ENCODE peak calls at places on chromosomes 7 and 10, in eight cellular contexts. G is PC-3, J is GM23338, K is HCT116, Y is MM.1S, H is hepatocyte, L is SK-N-SH, E is OCI-LY7. Q is an unnamed sample.
A peak's percentile ranks its signal among the peaks of the same experiment; 100 is the strongest.

GRCh38 chr10:21078410-21079329 is 181.6 kb upstream of the NEBL start:
- DNase-seq in G (peak; percentile 77), Y (peak; percentile 55), E (peak; percentile 47), K (peak; percentile 58), J (peak; percentile 89), H (peak; percentile 80), L (peak; percentile 63), Q (peak; percentile 88)

GRCh38 chr7:82595176-82595575 is 151.6 kb upstream of the CACNA2D1 start:
- DNase-seq in L (no peak), G (no peak), H (no peak), J (no peak), E (no peak), Y (no peak), K (no peak), Q (no peak)

GRCh38 chr10:77248104-77248503 is 389.5 kb downstream of the KCNMA1 start:
- DNase-seq in E (no peak), G (no peak), J (peak; percentile 71), Y (no peak), K (no peak), H (peak; percentile 19), L (no peak), Q (peak; percentile 31)

GRCh38 chr10:87850742-87851205 is 12.6 kb downstream of the KLLN start:
- DNase-seq in G (peak; percentile 55), K (no peak), Y (peak; percentile 60), L (peak; percentile 57), H (peak; percentile 79), E (peak; percentile 81), J (peak; percentile 89), Q (peak; percentile 82)

GRCh38 chr10:78162867-78163266 is 129.2 kb downstream of the RPS24 start:
- DNase-seq in L (no peak), G (no peak), K (no peak), E (no peak), Y (no peak), J (no peak), H (no peak), Q (no peak)

GRCh38 chr7:55555160-55555559 is 17.1 kb downstream of the VOPP1 start:
- DNase-seq in L (no peak), J (peak; percentile 52), G (no peak), K (no peak), H (no peak), E (no peak), Y (no peak), Q (no peak)

GRCh38 chr7:140640060-140640611 is 477 bp downstream of the DENND2A start:
- DNase-seq in H (peak; percentile 68), G (peak; percentile 38), E (no peak), L (peak; percentile 91), J (peak; percentile 74), K (no peak), Y (no peak), Q (peak; percentile 76)

GRCh38 chr10:132810807-132811700 is 25.1 kb upstream of the NKX6-2 start:
- DNase-seq in E (no peak), H (no peak), L (no peak), J (no peak), G (no peak), Y (no peak), K (no peak), Q (no peak)

GRCh38 chr10:27360581-27361172 is 120.1 kb upstream of the ACBD5 start:
- DNase-seq in J (peak; percentile 79), E (peak; percentile 80), G (peak; percentile 73), H (peak; percentile 85), K (peak; percentile 68), Y (peak; percentile 77), L (peak; percentile 71), Q (peak; percentile 78)

GRCh38 chr7:75776295-75776971 is 4.4 kb upstream of the CCL26 start:
- DNase-seq in E (no peak), K (no peak), L (no peak), G (peak; percentile 94), J (no peak), Y (peak; percentile 12), H (no peak), Q (no peak)

GRCh38 chr10:60203993-60204618 is 185.6 kb downstream of the ANK3 start:
- DNase-seq in K (peak; percentile 12), G (peak; percentile 77), L (peak; percentile 30), E (peak; percentile 44), Y (peak; percentile 28), J (peak; percentile 70), H (peak; percentile 60), Q (peak; percentile 66)

GRCh38 chr7:102431617-102432298 is 1.6 kb upstream of the ORAI2 start:
- DNase-seq in G (peak; percentile 62), J (no peak), L (no peak), K (no peak), H (peak; percentile 41), Y (peak; percentile 88), E (peak; percentile 84), Q (no peak)

GRCh38 chr7:24573554-24574338 is 494 bp downstream of the PALS2 start:
- DNase-seq in K (no peak), E (peak; percentile 70), J (peak; percentile 81), Y (peak; percentile 68), H (peak; percentile 74), G (peak; percentile 40), L (peak; percentile 88), Q (peak; percentile 83)

GRCh38 chr10:108592926-108593325 is 1330.4 kb downstream of the XPNPEP1 start:
- DNase-seq in E (no peak), H (no peak), K (no peak), Y (no peak), J (no peak), G (no peak), L (no peak), Q (no peak)

GRCh38 chr10:113665806-113666354 is 2.0 kb upstream of the NRAP start:
- DNase-seq in L (no peak), E (no peak), J (peak; percentile 25), K (no peak), Y (no peak), G (peak; percentile 69), H (peak; percentile 67), Q (peak; percentile 53)

GRCh38 chr10:3010819-3011422 is 56.4 kb upstream of the PFKP start:
- DNase-seq in E (no peak), L (peak; percentile 65), H (peak; percentile 70), J (no peak), Y (no peak), G (peak; percentile 9), K (no peak), Q (no peak)

GRCh38 chr7:74452748-74453320 is 872 bp upstream of the GTF2IRD1 start:
- DNase-seq in G (no peak), J (no peak), E (no peak), H (peak; percentile 65), L (peak; percentile 83), K (no peak), Y (no peak), Q (no peak)

GRCh38 chr7:121313220-121313792 is 15.5 kb upstream of the WNT16 start:
- DNase-seq in L (no peak), J (no peak), G (peak; percentile 39), K (no peak), H (peak; percentile 30), E (no peak), Y (no peak), Q (no peak)

GRCh38 chr10:23413629-23414089 is 25.2 kb upstream of the OTUD1 start:
- DNase-seq in G (no peak), Y (peak; percentile 37), K (no peak), L (no peak), H (no peak), E (peak; percentile 25), J (no peak), Q (no peak)

GRCh38 chr10:101066890-101067355 is 5.1 kb downstream of the KAZALD1 start:
- DNase-seq in H (peak; percentile 45), J (no peak), G (no peak), Y (no peak), L (peak; percentile 73), K (no peak), E (peak; percentile 11), Q (peak; percentile 55)

GRCh38 chr7:1056006-1056784 is 11.8 kb downstream of the GPR146 start:
- DNase-seq in H (no peak), L (peak; percentile 72), J (no peak), G (no peak), K (no peak), Y (no peak), E (peak; percentile 36), Q (no peak)

GRCh38 chr7:83946801-83947200 is 247.8 kb downstream of the SEMA3A start:
- DNase-seq in J (no peak), Y (no peak), H (no peak), E (no peak), G (no peak), K (no peak), L (no peak), Q (no peak)

GRCh38 chr7:83941300-83941699 is 253.3 kb downstream of the SEMA3A start:
- DNase-seq in Y (no peak), G (peak; percentile 20), J (no peak), E (no peak), H (no peak), K (no peak), L (no peak), Q (no peak)

DNA sequence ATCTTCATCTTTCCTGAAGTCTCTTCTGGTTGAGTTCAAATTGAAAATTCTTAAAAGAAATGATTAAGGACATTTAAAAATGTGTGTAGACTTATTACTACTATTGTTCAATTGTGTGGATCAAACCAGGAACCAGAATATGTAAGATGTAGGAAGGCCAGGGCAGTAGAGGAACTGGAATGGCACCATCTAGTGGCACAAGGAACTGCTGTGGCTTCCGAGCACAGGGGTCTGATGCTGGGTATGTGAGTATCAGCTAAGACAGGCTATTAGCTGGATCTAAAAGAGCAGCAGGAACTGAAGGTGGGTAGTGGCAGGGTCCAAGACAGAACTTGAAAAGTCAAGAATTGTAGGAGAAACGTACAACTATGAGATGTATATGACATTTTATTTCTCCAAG is 247.3 kb downstream of the SEMA3A start:
- DNase-seq in G (peak; percentile 48), K (peak; percentile 19), J (peak; percentile 78), L (peak; percentile 38), E (peak; percentile 24), Y (no peak), H (peak; percentile 10), Q (peak; percentile 57)
- TF ChIP-seq CTCF in G (peak; percentile 78), K (peak; percentile 80), J (peak; percentile 91), L (peak; percentile 61), E (peak; percentile 77), Y (peak; percentile 57), H (peak; percentile 34), Q (peak; percentile 70)

DNA sequence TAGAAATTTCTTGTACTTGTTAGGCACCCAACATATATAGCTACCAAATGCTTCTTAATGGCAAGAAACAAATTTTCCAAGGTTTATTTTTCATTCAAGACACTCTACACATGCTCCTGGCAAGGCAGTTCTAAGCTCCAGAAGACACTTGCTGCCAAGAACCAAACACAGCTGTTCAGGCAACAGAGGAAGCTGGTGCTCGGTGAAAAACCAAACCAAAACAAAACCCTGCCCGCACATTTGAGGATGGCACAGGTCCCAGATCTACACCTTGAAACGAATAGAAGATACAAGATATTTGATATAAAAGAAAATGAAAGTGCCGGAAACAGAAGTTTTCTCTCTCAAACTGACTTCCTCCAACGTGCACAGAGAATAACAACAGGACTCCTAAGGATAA is 4.9 kb upstream of the DNTT start:
- DNase-seq in J (no peak), E (peak; percentile 62), K (no peak), G (no peak), Y (peak; percentile 25), L (no peak), H (no peak), Q (no peak)
- H3K4me2 ChIP-seq in J (no peak overlapping the region), E (peak overlapping the region; percentile 74), K (no peak overlapping the region), G (no peak overlapping the region), Y (peak overlapping the region; percentile 27), L (no peak overlapping the region), H (no peak overlapping the region), Q (no peak overlapping the region)

GRCh38 chr10:22086730-22087364 is 83.3 kb upstream of the DNAJC1 start:
- DNase-seq in L (peak; percentile 15), K (peak; percentile 38), J (peak; percentile 71), G (peak; percentile 83), E (no peak), H (peak; percentile 79), Y (no peak), Q (peak; percentile 57)
- TF ChIP-seq EZH2phosphoT487 in L (no peak), K (no peak), J (no peak), G (no peak), E (no peak), H (no peak), Y (no peak), Q (no peak)

GRCh38 chr7:97390915-97391593 is 273.6 kb downstream of the SDHAF3 start:
- DNase-seq in E (no peak), H (no peak), Y (no peak), K (no peak), G (no peak), L (no peak), J (no peak), Q (no peak)
- TF ChIP-seq CTCF in E (no peak), H (no peak), Y (no peak), K (no peak), G (no peak), L (no peak), J (no peak), Q (no peak)